ENCODE peak calls at places on chromosomes 13 and 19, in five cellular contexts. T is fibroblast of lung, H is mammary epithelial cell, J is endothelial cell of umbilical vein, Y is H1. I is an unnamed sample. For H3K36me3, the result is how much of the 10 kb centered on the place peaks cover.

GRCh38 chr19:9039728-9040127 is 29.5 kb upstream of the MUC16 start:
- DNase-seq in H (peak), Y (no peak), T (no peak), J (no peak), I (no peak)

GRCh38 chr13:41603917-41604316 is 146.6 kb downstream of the RGCC start:
- DNase-seq in T (peak), J (peak), Y (no peak), H (peak), I (peak)

GRCh38 chr19:952680-953500 is 27.1 kb downstream of the ARID3A start:
- DNase-seq in J (no peak), H (no peak), Y (no peak), T (no peak), I (no peak)

GRCh38 chr19:51127755-51128154 is 3.0 kb downstream of the SIGLEC9 start:
- DNase-seq in Y (no peak), T (peak), J (no peak), H (no peak), I (no peak)

GRCh38 chr19:6736169-6736916 is 1.0 kb downstream of the GPR108 start:
- DNase-seq in T (peak), H (peak), J (peak), Y (no peak), I (peak)

GRCh38 chr13:23771966-23772365 is 117.2 kb downstream of the MIPEP start:
- DNase-seq in J (no peak), T (peak), Y (no peak), H (peak), I (peak)

GRCh38 chr19:56423985-56424353 is 19.8 kb downstream of the ZNF583 start:
- DNase-seq in T (peak), J (no peak), H (no peak), Y (no peak), I (no peak)

GRCh38 chr13:47901451-47901850 is 99.6 kb downstream of the SUCLA2 start:
- DNase-seq in J (no peak), Y (no peak), H (no peak), T (no peak), I (peak)

GRCh38 chr19:38849746-38850230 is at the start of gene HNRNPL:
- DNase-seq in H (no peak), J (no peak), T (no peak), Y (no peak), I (no peak)

GRCh38 chr19:21707065-21707464 is 60.3 kb downstream of the ZNF100 start:
- DNase-seq in T (no peak), H (no peak), J (no peak), Y (no peak), I (no peak)

GRCh38 chr13:98504029-98504351 is 72.9 kb downstream of the STK24 start:
- DNase-seq in Y (no peak), H (no peak), T (no peak), J (no peak), I (no peak)

GRCh38 chr13:74133657-74134201 is 475 bp downstream of the KLF12 start:
- DNase-seq in Y (peak), T (peak), H (peak), J (peak), I (peak)

GRCh38 chr19:4929186-4929585 is 19.9 kb downstream of the UHRF1 start:
- DNase-seq in T (no peak), Y (no peak), J (no peak), H (no peak), I (peak)

GRCh38 chr13:110183925-110184324 is 123.0 kb downstream of the COL4A1 start:
- DNase-seq in T (no peak), J (no peak), Y (no peak), H (no peak), I (no peak)

GRCh38 chr13:29594310-29594709 is 1.2 kb downstream of the SLC7A1 start:
- DNase-seq in J (peak), T (peak), H (peak), Y (no peak), I (peak)

GRCh38 chr13:68551701-68552522 is 1321.8 kb upstream of the PCDH9 start:
- DNase-seq in Y (no peak), T (no peak), J (no peak), H (no peak), I (no peak)

GRCh38 chr13:110228936-110229904 is 77.7 kb downstream of the COL4A1 start:
- DNase-seq in T (no peak), Y (no peak), H (no peak), J (no peak), I (no peak)

DNA sequence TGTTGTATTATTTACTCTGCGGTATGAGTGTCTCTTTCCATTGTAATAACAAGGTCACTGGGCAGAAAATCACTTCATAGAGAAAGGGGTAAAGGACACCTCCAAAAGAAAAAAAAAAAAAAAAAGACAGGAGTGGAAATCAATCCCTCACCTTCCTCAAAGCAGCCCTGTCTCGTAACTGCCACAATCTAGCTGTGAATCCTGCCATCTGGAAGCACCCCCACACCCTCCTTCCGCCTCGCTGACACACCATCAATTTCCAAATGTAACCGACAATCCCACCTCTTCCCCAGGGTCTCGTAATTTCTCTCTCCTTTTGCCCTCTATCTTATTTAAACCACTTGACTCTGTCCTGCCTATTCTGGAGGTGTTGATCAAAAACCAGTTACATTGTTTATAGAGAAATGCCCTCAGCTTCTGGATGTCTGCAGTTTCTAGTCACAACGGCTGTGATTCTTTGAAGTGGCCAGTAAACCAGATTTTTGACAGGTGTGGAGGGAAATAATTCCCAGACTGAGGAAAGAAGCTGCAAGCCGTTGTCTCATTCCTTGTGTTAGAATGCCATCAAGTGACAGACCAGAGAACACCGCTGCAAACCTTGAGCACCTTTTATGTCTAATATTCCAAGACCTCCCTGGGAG is 9.1 kb upstream of the POP4 start:
- DNase-seq in Y (no peak), J (no peak), T (peak), H (no peak), I (peak)
- TF ChIP-seq CTCF in Y (peak), J (no peak), T (no peak), H (peak), I (peak)

GRCh38 chr13:113115363-113116205 is 7.0 kb upstream of the F10 start:
- DNase-seq in H (no peak), J (no peak), T (no peak), Y (no peak), I (no peak)
- TF ChIP-seq EZH2 in H (no peak), J (no peak), T (no peak), Y (no peak), I (no peak)

GRCh38 chr13:45503658-45504057 is 38.9 kb downstream of the COG3 start:
- DNase-seq in Y (no peak), T (no peak), J (no peak), H (no peak), I (no peak)
- H3K36me3 ChIP-seq in Y (under half), T (under half), J (under half), H (under half), I (under half)

GRCh38 chr19:47485210-47485609 is 1.2 kb upstream of the KPTN start:
- DNase-seq in Y (no peak), J (no peak), T (no peak), H (no peak), I (no peak)

GRCh38 chr19:47480658-47481057 is 3.4 kb downstream of the KPTN start:
- DNase-seq in T (no peak), Y (no peak), H (no peak), J (no peak), I (no peak)

GRCh38 chr19:47481460-47482052 is 2.5 kb downstream of the KPTN start:
- DNase-seq in Y (no peak), J (no peak), H (no peak), T (no peak), I (no peak)

GRCh38 chr19:47483800-47484690 is at the start of gene KPTN:
- DNase-seq in H (peak), T (peak), Y (peak), J (peak), I (peak)

GRCh38 chr19:47483200-47483599 is 819 bp downstream of the KPTN start:
- DNase-seq in Y (no peak), J (no peak), T (no peak), H (no peak), I (no peak)
- TF ChIP-seq CTCF in Y (no peak), J (no peak), T (no peak), H (no peak), I (no peak)

DNA sequence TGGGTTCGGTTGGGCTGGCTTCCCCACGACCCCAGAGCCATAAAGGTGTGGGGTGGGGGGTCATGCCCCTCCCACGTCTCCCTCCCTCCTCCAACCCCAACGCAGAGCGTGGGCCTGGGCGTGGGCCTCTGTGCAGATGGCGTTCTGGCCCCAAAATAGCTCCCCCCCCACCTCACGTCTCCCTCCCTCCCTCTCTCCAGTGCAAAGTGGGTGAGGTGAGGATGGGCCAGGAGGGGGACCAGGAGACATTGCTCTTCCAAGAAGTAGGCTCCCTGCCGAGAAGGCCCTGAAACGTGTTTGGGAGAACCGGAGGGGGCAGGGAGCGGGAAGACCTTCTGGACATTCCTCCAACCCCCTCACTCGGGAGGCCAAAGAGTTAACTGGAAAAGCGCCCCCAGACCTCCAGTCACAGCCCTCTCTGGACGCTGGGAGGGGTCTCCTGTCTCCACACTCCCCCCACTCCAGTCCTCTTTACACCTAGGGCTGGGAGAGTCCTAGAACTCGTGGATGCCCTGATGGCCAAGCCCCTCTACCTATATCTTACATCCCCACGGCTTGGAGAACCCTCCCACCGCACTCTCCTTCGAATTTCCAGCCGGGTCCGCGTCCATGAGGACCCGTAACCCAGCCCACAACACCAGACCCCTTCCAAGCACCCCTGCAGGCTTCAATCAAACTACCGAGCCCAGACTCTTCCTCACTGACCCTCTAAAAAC is 855 bp downstream of the UNC13A start:
- DNase-seq in Y (no peak), T (no peak), J (no peak), H (no peak), I (no peak)
- TF ChIP-seq EZH2 in Y (no peak), T (peak), J (peak), H (peak), I (peak)

GRCh38 chr19:54449701-54450069 is 686 bp downstream of the LENG8 start:
- DNase-seq in Y (no peak), T (peak), J (no peak), H (no peak), I (no peak)
- H3K36me3 ChIP-seq in Y (under half), T (under half), J (under half), H (under half), I (under half)

GRCh38 chr13:37651891-37652290 is 53.3 kb upstream of the POSTN start:
- DNase-seq in T (no peak), J (no peak), H (peak), Y (no peak), I (no peak)

GRCh38 chr13:37651371-37651770 is 52.8 kb upstream of the POSTN start:
- DNase-seq in H (no peak), J (no peak), Y (no peak), T (no peak), I (no peak)

GRCh38 chr13:37647038-37647650 is 48.6 kb upstream of the POSTN start:
- DNase-seq in T (no peak), H (no peak), Y (no peak), J (peak), I (peak)

GRCh38 chr13:37646531-37646930 is 48.0 kb upstream of the POSTN start:
- DNase-seq in J (peak), T (no peak), Y (no peak), H (no peak), I (peak)

DNA sequence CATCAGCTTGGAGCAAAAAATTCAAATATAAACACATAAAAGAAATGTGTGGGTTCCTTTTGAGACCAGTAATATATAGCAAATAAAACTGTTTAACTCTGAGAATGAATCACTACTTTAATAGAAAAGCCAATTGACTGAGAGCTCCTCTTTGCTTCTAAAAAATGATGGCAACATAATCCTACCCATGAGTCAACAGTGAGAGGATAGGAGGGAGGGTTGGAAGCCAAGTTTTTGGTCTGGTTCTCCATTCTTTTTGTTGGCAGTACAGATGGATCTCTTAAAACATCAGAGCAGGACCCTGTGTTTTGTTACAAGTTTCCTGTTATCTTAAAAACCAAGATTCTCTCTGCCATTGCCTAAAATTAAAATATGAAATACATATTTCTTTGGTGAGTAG is 50.0 kb upstream of the POSTN start:
- DNase-seq in H (peak), T (peak), Y (no peak), J (no peak), I (peak)
- TF ChIP-seq CTCF in H (no peak), T (no peak), Y (no peak), J (no peak), I (no peak)

GRCh38 chr13:27997904-27998522 is 9.5 kb upstream of the URAD start:
- DNase-seq in T (peak), H (peak), Y (no peak), J (peak), I (no peak)
- TF ChIP-seq EZH2 in T (no peak), H (no peak), Y (no peak), J (no peak), I (no peak)

GRCh38 chr19:19528721-19529490 is at the start of gene YJEFN3:
- DNase-seq in H (no peak), J (no peak), Y (no peak), T (no peak), I (peak)

GRCh38 chr19:19525611-19526380 is 2.9 kb upstream of the YJEFN3 start:
- DNase-seq in H (no peak), T (no peak), J (no peak), Y (no peak), I (no peak)

GRCh38 chr19:19527674-19528625 is 761 bp upstream of the YJEFN3 start:
- DNase-seq in H (no peak), T (no peak), Y (no peak), J (no peak), I (no peak)

GRCh38 chr19:19526581-19527370 is 1.9 kb upstream of the YJEFN3 start:
- DNase-seq in J (no peak), T (no peak), Y (no peak), H (no peak), I (no peak)

GRCh38 chr19:19527371-19527656 is 1.4 kb upstream of the YJEFN3 start:
- DNase-seq in T (no peak), H (no peak), J (no peak), Y (no peak), I (no peak)
- H3K36me3 ChIP-seq in T (under half), H (under half), J (under half), Y (under half), I (under half)

GRCh38 chr19:42254083-42254849 is 662 bp downstream of the ERF start:
- DNase-seq in T (peak), H (peak), Y (no peak), J (peak), I (no peak)
- TF ChIP-seq CTCF in T (no peak), H (no peak), Y (no peak), J (no peak), I (no peak)